ENCODE peak calls at places on chromosomes 7 and 10, in five cellular contexts. K is CD8-positive, alpha-beta memory T cell; V is tibial nerve; F is IMR-90; Q is right lobe of liver. E is an unnamed sample. For H3K9me3, the result is how much of the 10 kb centered on the place peaks cover.

GRCh38 chr10:119120413-119120867 is 16.5 kb downstream of the DENND10 start:
- DNase-seq in Q (no peak), V (no peak), F (peak), K (no peak), E (no peak)

GRCh38 chr7:17772581-17773288 is 167.6 kb downstream of the SNX13 start:
- DNase-seq in V (no peak), K (no peak), Q (no peak), F (no peak), E (no peak)

GRCh38 chr10:21145751-21146445 is 248.8 kb upstream of the NEBL start:
- DNase-seq in F (no peak), V (no peak), Q (no peak), K (no peak), E (no peak)

GRCh38 chr7:106504620-106505019 is 156.3 kb downstream of the CCDC71L start:
- DNase-seq in F (peak), V (no peak), K (no peak), Q (no peak), E (no peak)

GRCh38 chr10:55897436-55897835 is 463.6 kb downstream of the ZWINT start:
- DNase-seq in F (no peak), Q (no peak), V (no peak), K (no peak), E (no peak)

GRCh38 chr7:151310578-151310977 is 31.0 kb upstream of the NUB1 start:
- DNase-seq in F (peak), K (no peak), V (no peak), Q (no peak), E (no peak)

GRCh38 chr10:71968553-71969474 is 4.6 kb downstream of the CHST3 start:
- DNase-seq in V (no peak), K (no peak), Q (no peak), F (peak), E (no peak)

GRCh38 chr7:22559829-22560489 is 60.0 kb upstream of the STEAP1B start:
- DNase-seq in F (peak), V (peak), Q (no peak), K (peak), E (peak)

GRCh38 chr7:8172372-8173354 is 89.3 kb downstream of the ICA1 start:
- DNase-seq in V (no peak), K (no peak), Q (no peak), F (no peak), E (no peak)

GRCh38 chr7:129952164-129952652 is 552 bp downstream of the UBE2H start:
- DNase-seq in V (no peak), F (no peak), Q (peak), K (peak), E (peak)

GRCh38 chr7:114700267-114700666 is 221.6 kb upstream of the MDFIC start:
- DNase-seq in Q (no peak), K (no peak), F (no peak), V (no peak), E (no peak)

GRCh38 chr10:34434119-34434594 is 380.9 kb downstream of the PARD3 start:
- DNase-seq in F (peak), Q (no peak), V (no peak), K (no peak), E (no peak)

GRCh38 chr10:22386396-22386928 is 41.2 kb downstream of the SPAG6 start:
- DNase-seq in K (no peak), Q (no peak), V (no peak), F (no peak), E (no peak)

GRCh38 chr7:23246540-23246939 is at the start of gene GPNMB:
- DNase-seq in V (peak), K (no peak), Q (no peak), F (peak), E (no peak)

GRCh38 chr10:25556457-25556856 is 377.6 kb upstream of the MYO3A start:
- DNase-seq in Q (no peak), V (no peak), F (peak), K (no peak), E (no peak)

GRCh38 chr10:23826399-23826798 is 382.5 kb upstream of the KIAA1217 start:
- DNase-seq in Q (no peak), V (no peak), F (no peak), K (no peak), E (no peak)

GRCh38 chr7:39978252-39978934 is 28.3 kb downstream of the CDK13 start:
- DNase-seq in F (no peak), V (no peak), K (peak), Q (no peak), E (no peak)

GRCh38 chr10:64196638-64197315 is 675.6 kb downstream of the REEP3 start:
- DNase-seq in V (no peak), F (no peak), Q (peak), K (no peak), E (peak)

GRCh38 chr10:114312585-114312984 is 73.5 kb downstream of the VWA2 start:
- DNase-seq in Q (no peak), K (no peak), V (no peak), F (no peak), E (peak)

GRCh38 chr7:141076377-141076776 is 2.5 kb downstream of the TMEM178B start:
- DNase-seq in V (no peak), F (no peak), K (no peak), Q (no peak), E (no peak)

GRCh38 chr10:114850126-114850525 is 28.5 kb downstream of the FHIP2A start:
- DNase-seq in K (no peak), Q (no peak), V (no peak), F (no peak), E (no peak)

GRCh38 chr7:112362796-112363195 is 87.5 kb upstream of the IFRD1 start:
- DNase-seq in F (no peak), Q (no peak), K (no peak), V (no peak), E (no peak)

GRCh38 chr10:6494934-6495592 is 85.0 kb downstream of the PRKCQ start:
- DNase-seq in V (no peak), K (peak), F (no peak), Q (no peak), E (no peak)

GRCh38 chr7:28729685-28730084 is 228.4 kb downstream of the TRIL start:
- DNase-seq in Q (no peak), K (no peak), V (no peak), F (peak), E (no peak)

GRCh38 chr10:35127289-35127891 is 744 bp downstream of the CREM start:
- DNase-seq in K (no peak), F (peak), Q (peak), V (peak), E (peak)

GRCh38 chr7:128406147-128406985 is 3.4 kb downstream of the IMPDH1 start:
- DNase-seq in V (no peak), F (no peak), K (no peak), Q (peak), E (no peak)

GRCh38 chr7:50660830-50661175 is 95.6 kb upstream of the DDC start:
- DNase-seq in K (no peak), V (no peak), F (no peak), Q (no peak), E (no peak)

GRCh38 chr10:116122126-116122525 is 150.9 kb downstream of the GFRA1 start:
- DNase-seq in F (no peak), K (no peak), V (no peak), Q (no peak), E (no peak)

GRCh38 chr10:71975087-71975890 is 11.1 kb downstream of the CHST3 start:
- DNase-seq in Q (peak), F (no peak), V (no peak), K (no peak), E (peak)

GRCh38 chr7:110421490-110422241 is 669.3 kb upstream of the LRRN3 start:
- DNase-seq in V (no peak), Q (no peak), F (no peak), K (no peak), E (no peak)

GRCh38 chr7:30268666-30269065 is 15.7 kb upstream of the ZNRF2 start:
- DNase-seq in V (no peak), Q (no peak), F (no peak), K (no peak), E (no peak)
- H3K9me3 ChIP-seq in V (under half), Q (under half), F (under half), K (under half), E (under half)

DNA sequence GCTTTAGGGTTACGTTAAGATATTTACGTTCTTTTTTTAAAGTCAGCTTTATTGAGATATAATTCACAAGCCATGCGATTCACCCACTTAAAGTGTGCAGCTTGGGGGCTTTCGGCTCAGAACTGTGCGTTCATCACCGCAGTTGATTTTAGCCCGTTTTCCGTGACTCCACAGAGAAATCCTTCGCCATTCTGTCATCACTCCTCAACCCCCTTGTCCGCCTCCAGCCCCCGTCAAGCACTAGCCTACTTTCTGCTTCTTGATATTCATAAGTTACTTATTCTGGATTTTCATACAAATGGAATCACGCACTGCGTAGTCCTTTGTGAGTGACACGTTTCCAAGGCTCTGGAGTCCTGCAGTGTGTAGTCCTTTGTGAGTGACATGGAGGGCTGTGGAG is 20.4 kb downstream of the FAM20C start:
- DNase-seq in F (no peak), Q (no peak), V (no peak), K (no peak), E (no peak)
- H3K9me3 ChIP-seq in F (under half), Q (under half), V (under half), K (under half), E (under half)

DNA sequence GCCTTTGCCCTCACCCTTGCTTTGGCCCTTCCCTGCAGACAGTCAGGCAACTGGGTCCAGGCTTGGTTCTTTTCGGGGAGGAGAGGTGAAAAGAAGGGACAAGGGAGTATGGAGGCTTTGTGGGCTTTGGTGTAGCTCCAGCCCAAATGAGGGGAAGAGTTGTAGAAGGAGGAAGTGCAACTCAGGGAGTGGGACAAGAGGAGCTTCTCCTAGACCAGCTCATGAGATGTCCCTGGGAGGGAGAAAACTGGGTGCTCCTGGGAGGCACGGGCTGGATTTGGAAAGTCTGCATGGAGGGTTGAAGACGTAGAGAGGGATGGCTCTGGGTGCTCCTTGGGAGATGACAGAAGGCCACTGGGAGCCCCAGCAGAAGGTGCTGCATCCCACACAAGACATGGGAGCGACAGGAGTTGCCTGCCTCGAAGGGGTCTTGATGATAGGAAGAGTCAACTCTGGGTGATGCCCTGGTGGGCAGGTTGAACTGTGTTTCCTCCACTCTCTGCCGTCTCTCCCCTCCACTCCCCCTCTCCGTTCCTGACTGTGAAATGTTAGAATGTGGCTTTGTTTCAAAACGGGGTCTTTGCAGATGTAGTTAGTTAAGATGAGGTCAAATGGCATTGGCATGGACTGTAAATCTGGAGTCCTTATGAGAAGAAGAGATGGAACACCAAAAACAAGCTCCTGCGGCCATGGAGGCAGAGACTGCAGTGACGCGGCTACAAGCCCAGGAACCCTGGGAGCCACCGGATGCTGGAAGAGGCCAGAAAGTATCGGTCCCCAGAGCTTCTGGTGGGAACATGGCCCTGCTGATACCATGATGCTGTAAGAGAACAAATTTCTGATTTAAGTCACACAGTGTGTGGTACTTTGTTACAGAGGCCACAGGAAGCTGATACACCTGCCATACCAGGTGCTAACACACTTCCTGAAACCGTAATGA is 298.5 kb downstream of the GLRX3 start:
- DNase-seq in Q (no peak), K (no peak), F (no peak), V (no peak), E (no peak)
- H3K9me3 ChIP-seq in Q (under half), K (under half), F (under half), V (under half), E (under half)

GRCh38 chr10:131852161-131852822 is 48.5 kb upstream of the PPP2R2D start:
- DNase-seq in Q (peak), F (no peak), V (no peak), K (no peak), E (peak)
- H3K9me3 ChIP-seq in Q (under half), F (under half), V (under half), K (under half), E (under half)

GRCh38 chr7:4325732-4326131 is 356.4 kb upstream of the FOXK1 start:
- DNase-seq in Q (no peak), F (no peak), V (no peak), K (no peak), E (no peak)
- H3K9me3 ChIP-seq in Q (under half), F (under half), V (under half), K (under half), E (under half)

GRCh38 chr7:4771737-4772136 is 3.7 kb upstream of the AP5Z1 start:
- DNase-seq in V (no peak), F (no peak), Q (no peak), K (no peak), E (no peak)
- H3K9me3 ChIP-seq in V (under half), F (under half), Q (under half), K (under half), E (under half)

DNA sequence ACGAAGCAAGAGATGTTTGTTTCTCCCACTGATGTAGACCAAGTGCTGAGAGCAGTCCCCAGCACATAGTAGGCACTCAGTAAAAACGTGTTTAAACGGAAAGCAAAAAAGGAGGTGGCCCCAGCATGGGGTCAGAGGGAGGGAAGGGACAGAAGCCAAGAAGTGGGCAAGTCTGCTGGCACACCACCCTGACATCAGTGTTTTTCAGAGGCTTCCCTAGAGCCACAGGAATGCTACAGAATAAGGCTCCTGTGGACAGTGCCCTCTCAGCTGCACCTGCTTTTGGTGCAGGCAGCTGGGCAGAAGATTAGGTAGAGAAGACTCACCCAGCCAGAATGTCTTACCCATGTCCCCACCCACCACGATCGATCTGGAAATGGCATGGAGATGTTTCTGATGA is 8.3 kb upstream of the ANKRD1 start:
- DNase-seq in V (no peak), Q (no peak), F (no peak), K (no peak), E (no peak)
- H3K9me3 ChIP-seq in V (under half), Q (under half), F (under half), K (under half), E (under half)

DNA sequence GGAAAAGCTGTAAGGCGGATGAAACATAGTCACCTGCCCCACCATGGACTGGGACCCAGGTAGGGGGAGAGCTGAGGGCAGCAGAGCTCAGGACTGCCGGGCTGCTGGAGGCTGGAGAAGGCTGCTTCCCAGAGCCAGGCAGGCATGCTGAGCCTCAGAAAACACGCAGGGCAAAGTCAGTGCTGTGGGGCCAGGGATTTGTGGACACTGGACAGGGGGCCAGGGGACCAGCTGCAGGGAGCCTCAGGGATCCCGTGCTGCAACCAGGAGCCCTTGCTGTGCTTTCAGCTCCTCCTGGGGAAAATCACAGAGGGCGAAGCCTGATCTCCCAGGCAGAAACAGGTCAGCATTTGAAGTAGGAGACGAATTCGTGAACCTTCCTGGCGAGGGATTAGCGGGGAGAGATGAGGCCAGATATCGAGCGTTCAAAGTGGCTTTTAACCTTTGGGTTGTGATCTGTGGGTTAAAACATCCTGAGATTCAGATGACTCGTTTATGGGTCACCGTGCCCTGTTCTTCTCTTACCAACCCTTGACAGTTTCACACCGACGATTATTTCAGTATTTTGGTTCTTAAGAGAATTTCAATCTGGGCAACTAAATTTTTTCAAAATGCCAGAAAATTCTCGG is 85.6 kb upstream of the SHH start:
- DNase-seq in K (no peak), F (no peak), Q (no peak), V (no peak), E (peak)
- H3K9me3 ChIP-seq in K (under half), F (under half), Q (under half), V (under half), E (under half)

GRCh38 chr7:158065340-158065739 is 522.3 kb downstream of the PTPRN2 start:
- DNase-seq in K (no peak), Q (no peak), V (no peak), F (no peak), E (peak)
- H3K9me3 ChIP-seq in K (under half), Q (under half), V (under half), F (half or more), E (under half)

GRCh38 chr7:113487925-113488731 is 369.8 kb upstream of the SMIM30 start:
- DNase-seq in F (no peak), V (no peak), Q (no peak), K (no peak), E (no peak)

GRCh38 chr7:113483657-113484056 is 365.3 kb upstream of the SMIM30 start:
- DNase-seq in Q (no peak), F (no peak), V (no peak), K (no peak), E (no peak)

GRCh38 chr7:113491305-113491704 is 373.0 kb upstream of the SMIM30 start:
- DNase-seq in F (no peak), Q (no peak), K (no peak), V (no peak), E (no peak)

GRCh38 chr7:113486548-113486947 is 368.2 kb upstream of the SMIM30 start:
- DNase-seq in Q (no peak), K (no peak), V (no peak), F (no peak), E (no peak)
- H3K9me3 ChIP-seq in Q (under half), K (under half), V (under half), F (under half), E (under half)

E was measured in aorta.